ENCODE peak calls at places on chromosomes 1 and 21, in nine cellular contexts. P, G, B, Y, U, F, W, O and M are unnamed samples.

GRCh38 chr1:208174200-208174599 is 70.0 kb downstream of the PLXNA2 start:
- DNase-seq in U (no peak), P (no peak), G (no peak), F (no peak), W (no peak), B (no peak), Y (no peak), O (no peak), M (no peak)

GRCh38 chr1:36450270-36450918 is at the start of gene OSCP1:
- DNase-seq in O (peak; percentile 96), F (peak; percentile 76), Y (peak; percentile 97), B (peak; percentile 95), W (peak; percentile 96), P (peak; percentile 95), U (peak; percentile 96), G (peak; percentile 96), M (peak; percentile 98)

GRCh38 chr21:45987121-45987711 is 5.6 kb downstream of the COL6A1 start:
- DNase-seq in G (peak; percentile 10), U (no peak), F (no peak), B (no peak), W (no peak), P (peak; percentile 20), Y (peak; percentile 21), O (no peak), M (no peak)

GRCh38 chr1:61183471-61184034 is 101.2 kb downstream of the NFIA start:
- DNase-seq in Y (peak; percentile 32), P (peak; percentile 31), G (peak; percentile 76), F (no peak), U (peak; percentile 38), B (peak; percentile 36), W (peak; percentile 49), O (peak; percentile 27), M (no peak)

GRCh38 chr1:192654607-192655389 is 18.9 kb downstream of the RGS13 start:
- DNase-seq in G (no peak), U (no peak), W (no peak), Y (no peak), B (peak; percentile 85), F (no peak), P (no peak), O (no peak), M (no peak)

GRCh38 chr1:44609412-44609767 is 64.9 kb downstream of the TMEM53 start:
- DNase-seq in U (peak; percentile 36), W (peak; percentile 44), Y (peak; percentile 72), O (no peak), F (no peak), B (peak; percentile 44), G (peak; percentile 38), P (peak; percentile 48), M (peak; percentile 87)

GRCh38 chr1:246786606-246787238 is 62.5 kb downstream of the SCCPDH start:
- DNase-seq in G (no peak), F (no peak), Y (no peak), P (no peak), U (no peak), W (peak; percentile 28), O (no peak), B (no peak), M (no peak)

GRCh38 chr1:115829947-115830346 is 11.0 kb downstream of the NHLH2 start:
- DNase-seq in B (no peak), P (no peak), W (no peak), G (no peak), U (no peak), Y (no peak), O (no peak), F (no peak), M (no peak)

GRCh38 chr1:205588691-205589445 is 42.9 kb downstream of the ELK4 start:
- DNase-seq in F (no peak), P (no peak), W (peak; percentile 53), G (peak; percentile 43), U (no peak), O (no peak), Y (peak; percentile 14), B (peak; percentile 74), M (no peak)

GRCh38 chr1:57327331-57327730 is 96.5 kb downstream of the DAB1 start:
- DNase-seq in Y (no peak), P (no peak), O (no peak), U (no peak), G (no peak), W (no peak), B (no peak), F (no peak), M (no peak)

GRCh38 chr1:241888232-241888631 is 40.2 kb downstream of the EXO1 start:
- DNase-seq in P (no peak), U (no peak), G (no peak), O (no peak), F (no peak), W (no peak), Y (no peak), B (peak; percentile 88), M (no peak)

GRCh38 chr1:46549697-46550681 is 1.5 kb downstream of the KNCN start:
- DNase-seq in Y (no peak), P (no peak), W (no peak), G (no peak), B (peak; percentile 46), O (no peak), F (no peak), U (no peak), M (no peak)

GRCh38 chr1:28173151-28173979 is 3.1 kb downstream of the PTAFR start:
- DNase-seq in W (no peak), G (no peak), P (no peak), F (no peak), Y (no peak), B (peak; percentile 34), U (no peak), O (no peak), M (peak; percentile 51)

GRCh38 chr1:117312453-117313138 is 54.7 kb upstream of the MAN1A2 start:
- DNase-seq in P (no peak), G (peak; percentile 15), Y (no peak), U (no peak), B (peak; percentile 83), F (no peak), W (no peak), O (no peak), M (no peak)

GRCh38 chr1:29689372-29690030 is 453.2 kb downstream of the PTPRU start:
- DNase-seq in U (no peak), F (no peak), B (no peak), W (no peak), O (no peak), G (no peak), Y (no peak), P (no peak), M (no peak)

GRCh38 chr1:110674337-110675059 is at the start of gene KCNA3:
- DNase-seq in O (no peak), B (no peak), G (peak; percentile 19), F (no peak), U (no peak), P (peak; percentile 58), Y (peak; percentile 51), W (peak; percentile 65), M (peak; percentile 38)

GRCh38 chr1:85146972-85147359 is 53.9 kb downstream of the SYDE2 start:
- DNase-seq in Y (no peak), G (no peak), P (no peak), F (no peak), O (no peak), U (no peak), W (no peak), B (peak; percentile 72), M (no peak)

GRCh38 chr1:218633238-218633948 is 288.3 kb downstream of the TGFB2 start:
- DNase-seq in O (no peak), Y (no peak), G (no peak), B (no peak), F (no peak), P (no peak), W (no peak), U (no peak), M (no peak)

DNA sequence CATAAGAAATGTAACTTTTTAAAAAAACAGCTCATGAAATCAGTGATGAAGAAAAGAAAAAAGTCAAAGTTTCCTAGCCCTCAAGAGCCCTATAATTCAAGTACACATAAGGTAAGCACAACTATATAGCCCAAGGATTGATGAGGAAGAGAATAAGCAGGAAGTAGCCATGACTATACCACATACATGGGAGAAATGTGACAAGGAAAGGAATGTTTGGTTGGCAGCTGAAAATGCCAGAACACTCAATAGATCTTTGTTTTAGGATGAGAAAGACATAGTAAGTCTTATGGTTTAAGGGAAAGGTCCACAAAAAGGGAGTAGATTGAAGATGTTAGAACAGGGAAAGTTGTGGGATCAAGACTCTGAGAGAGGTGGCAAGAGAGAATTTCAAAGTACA is 5.7 kb downstream of the DOCK7 start:
- DNase-seq in U (no peak), G (no peak), P (no peak), W (no peak), Y (no peak), B (peak; percentile 43), F (no peak), O (no peak), M (no peak)
- H3K27ac ChIP-seq in U (no peak overlapping the region), G (no peak overlapping the region), P (no peak overlapping the region), W (peak overlapping the region; percentile 50), Y (no peak overlapping the region), B (no peak overlapping the region), F (no peak overlapping the region), O (peak overlapping the region; percentile 75), M (no peak overlapping the region)

DNA sequence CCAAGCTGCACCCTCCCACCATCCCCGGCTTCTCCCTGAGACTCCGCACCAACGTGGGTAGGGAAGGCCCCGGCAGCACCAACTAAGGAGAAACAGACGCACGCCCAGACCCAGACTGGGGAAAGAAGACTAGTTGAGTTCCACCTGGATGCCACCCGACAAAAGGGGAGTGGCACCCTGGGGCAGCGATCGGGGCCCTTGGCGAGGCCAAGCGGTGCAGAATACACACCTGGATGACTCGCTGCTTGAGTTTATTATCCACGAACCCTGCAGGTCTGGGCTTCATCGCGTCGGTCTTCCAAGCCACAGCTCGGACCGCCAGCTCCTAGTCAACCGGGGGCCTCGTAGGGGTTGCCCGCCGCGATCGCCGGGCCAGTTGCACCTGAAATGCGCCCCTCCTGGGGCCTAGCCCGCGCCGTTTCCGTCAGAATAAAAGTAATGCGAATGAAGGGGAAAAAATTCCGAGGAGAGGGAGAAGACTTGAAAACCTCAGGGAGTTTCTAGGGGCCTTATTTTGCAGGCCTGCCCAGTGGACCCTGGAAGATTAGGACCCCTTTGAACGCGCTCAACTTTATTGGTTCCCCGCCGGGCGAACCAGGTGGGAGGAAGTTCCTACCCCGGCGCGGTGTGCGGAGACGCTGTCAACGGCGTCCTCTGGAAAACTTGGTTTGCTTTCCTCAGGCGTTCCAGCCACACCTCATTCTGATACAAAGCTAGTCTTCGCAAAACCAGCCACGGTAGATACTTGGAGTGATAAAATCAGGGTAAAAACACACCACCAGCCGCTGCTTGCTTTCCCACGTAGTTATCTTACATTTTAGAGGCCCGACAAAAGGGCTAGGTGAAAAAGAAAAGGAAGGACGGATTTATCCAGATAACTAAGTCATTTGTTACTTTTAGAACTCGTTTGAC is at the start of gene NVL:
- DNase-seq in W (peak; percentile 89), P (peak; percentile 81), G (peak; percentile 80), B (peak; percentile 86), F (peak; percentile 24), Y (peak; percentile 84), U (peak; percentile 66), O (peak; percentile 66), M (peak; percentile 82)
- TF ChIP-seq POLR2A in W (peak; percentile 70), P (no peak), G (peak; percentile 73), B (peak; percentile 58), F (peak; percentile 59), Y (no peak), U (no peak), O (no peak), M (peak; percentile 63)

GRCh38 chr1:190858140-190858539 is 380.5 kb upstream of the BRINP3 start:
- DNase-seq in O (no peak), P (no peak), U (no peak), Y (no peak), F (no peak), G (no peak), B (no peak), W (no peak), M (no peak)
- H3K36me3 ChIP-seq in O (no peaks in the 10 kb centered on the region), P (no peaks in the 10 kb centered on the region), U (no peaks in the 10 kb centered on the region), Y (no peaks in the 10 kb centered on the region), F (no peaks in the 10 kb centered on the region), G (no peaks in the 10 kb centered on the region), B (no peaks in the 10 kb centered on the region), W (no peaks in the 10 kb centered on the region), M (no peaks in the 10 kb centered on the region)

GRCh38 chr1:32170991-32171390 is 8.5 kb upstream of the TXLNA start:
- DNase-seq in Y (no peak), F (no peak), G (no peak), B (no peak), W (no peak), P (no peak), U (no peak), O (no peak), M (no peak)
- H3K27ac ChIP-seq in Y (no peak overlapping the region), F (no peak overlapping the region), G (no peak overlapping the region), B (no peak overlapping the region), W (no peak overlapping the region), P (no peak overlapping the region), U (no peak overlapping the region), O (no peak overlapping the region), M (no peak overlapping the region)